ENCODE peak calls at places on chromosomes 6 and 20, in five cellular contexts. V is neural progenitor cell, K is endothelial cell of umbilical vein, A is Karpas-422, W is astrocyte. R is an unnamed sample.

GRCh38 chr20:53578492-53579222 is 15.0 kb downstream of the ZNF217 start:
- DNase-seq in W (peak; percentile 69), A (peak; percentile 92), V (peak; percentile 90), K (peak; percentile 90), R (peak; percentile 75)

GRCh38 chr6:70889270-70889669 is 67.6 kb downstream of the B3GAT2 start:
- DNase-seq in K (no peak), V (no peak), A (no peak), W (no peak), R (no peak)

GRCh38 chr20:54524849-54525248 is 49.5 kb downstream of the DOK5 start:
- DNase-seq in V (no peak), A (no peak), W (no peak), K (no peak), R (no peak)

GRCh38 chr6:434051-434705 is 42.6 kb downstream of the IRF4 start:
- DNase-seq in K (no peak), W (no peak), V (no peak), A (no peak), R (no peak)

GRCh38 chr6:30101939-30102700 is 10.8 kb downstream of the TRIM31 start:
- DNase-seq in A (peak; percentile 82), V (peak; percentile 79), K (peak; percentile 78), W (peak; percentile 56), R (peak; percentile 81)

GRCh38 chr6:136728976-136729515 is 63.2 kb downstream of the MAP3K5 start:
- DNase-seq in K (no peak), A (no peak), W (no peak), V (no peak), R (no peak)

GRCh38 chr6:28589234-28589951 is 63.7 kb downstream of the GPX5 start:
- DNase-seq in V (peak; percentile 87), K (peak; percentile 81), W (peak; percentile 91), A (peak; percentile 85), R (peak; percentile 97)

GRCh38 chr6:72968704-72969103 is 256.6 kb downstream of the KHDC1L start:
- DNase-seq in W (peak; percentile 69), V (no peak), K (peak; percentile 69), A (no peak), R (peak; percentile 93)

GRCh38 chr20:11581271-11581670 is 336.4 kb upstream of the BTBD3 start:
- DNase-seq in A (no peak), K (no peak), W (no peak), V (peak; percentile 8), R (no peak)

GRCh38 chr6:166750125-166750793 is 123.2 kb upstream of the RPS6KA2 start:
- DNase-seq in K (no peak), W (no peak), A (peak; percentile 69), V (peak; percentile 34), R (no peak)

GRCh38 chr6:131083687-131084086 is 20.6 kb upstream of the EPB41L2 start:
- DNase-seq in W (peak; percentile 53), V (no peak), A (no peak), K (no peak), R (no peak)

GRCh38 chr6:44166591-44167184 is 8.1 kb downstream of the CAPN11 start:
- DNase-seq in W (no peak), K (no peak), A (no peak), V (peak; percentile 31), R (no peak)

GRCh38 chr6:5728726-5729434 is 277.8 kb downstream of the NRN1 start:
- DNase-seq in W (peak; percentile 66), K (peak; percentile 31), V (no peak), A (peak; percentile 48), R (peak; percentile 79)

GRCh38 chr20:23178806-23179205 is 92.7 kb upstream of the CD93 start:
- DNase-seq in K (peak; percentile 96), A (peak; percentile 70), V (no peak), W (no peak), R (no peak)

GRCh38 chr20:19794941-19795340 is 36.9 kb downstream of the RIN2 start:
- DNase-seq in W (no peak), K (peak; percentile 65), V (no peak), A (no peak), R (no peak)

GRCh38 chr6:140043357-140043756 is 668.9 kb upstream of the CITED2 start:
- DNase-seq in V (no peak), K (peak; percentile 6), A (no peak), W (peak; percentile 98), R (peak; percentile 95)

GRCh38 chr6:95352064-95352463 is 225.3 kb upstream of the MANEA start:
- DNase-seq in A (peak; percentile 76), V (no peak), W (no peak), K (no peak), R (no peak)

GRCh38 chr6:3603443-3604130 is 146.7 kb upstream of the SLC22A23 start:
- DNase-seq in A (no peak), W (no peak), V (no peak), K (peak; percentile 23), R (no peak)

GRCh38 chr20:868279-868678 is 34.8 kb downstream of the FAM110A start:
- DNase-seq in W (no peak), K (no peak), A (no peak), V (no peak), R (no peak)

GRCh38 chr6:143872211-143872610 is 7.9 kb downstream of the ZC2HC1B start:
- DNase-seq in K (no peak), V (no peak), A (no peak), W (no peak), R (no peak)

GRCh38 chr6:25242567-25242966 is 36.6 kb upstream of the CARMIL1 start:
- DNase-seq in K (no peak), V (no peak), A (no peak), W (no peak), R (no peak)

GRCh38 chr6:32940656-32941411 is at the start of gene HLA-DMB:
- DNase-seq in A (peak; percentile 94), K (peak; percentile 88), W (peak; percentile 53), V (peak; percentile 87), R (peak; percentile 65)

GRCh38 chr6:140921366-140922226 is 1211.1 kb upstream of the GJE1 start:
- DNase-seq in K (peak; percentile 89), V (peak; percentile 58), A (peak; percentile 72), W (peak; percentile 84), R (peak; percentile 89)

GRCh38 chr6:16712931-16713484 is 48.3 kb downstream of the ATXN1 start:
- DNase-seq in W (peak; percentile 94), V (no peak), A (peak; percentile 46), K (peak; percentile 94), R (peak; percentile 92)

GRCh38 chr6:122669418-122669817 is 59.2 kb downstream of the PKIB start:
- DNase-seq in A (no peak), V (no peak), W (no peak), K (no peak), R (no peak)

GRCh38 chr6:136640132-136640915 is 90.1 kb upstream of the MAP7 start:
- DNase-seq in V (no peak), W (peak; percentile 57), K (no peak), A (no peak), R (peak; percentile 20)

GRCh38 chr6:132919476-132919875 is 105.1 kb downstream of the RPS12 start:
- DNase-seq in A (no peak), K (peak; percentile 72), W (peak; percentile 95), V (no peak), R (no peak)

GRCh38 chr20:49267327-49267726 is 10.5 kb downstream of the ZNFX1 start:
- DNase-seq in W (no peak), A (peak; percentile 50), K (no peak), V (no peak), R (no peak)
- H3K9ac ChIP-seq in W (no peak overlapping the region), A (no peak overlapping the region), K (no peak overlapping the region), V (no peak overlapping the region), R (no peak overlapping the region)

GRCh38 chr6:82248233-82248735 is 740 bp upstream of the IBTK start:
- DNase-seq in V (peak; percentile 61), K (no peak), W (peak; percentile 77), A (no peak), R (peak; percentile 40)

GRCh38 chr6:82247634-82248232 is at the start of gene IBTK:
- DNase-seq in K (peak; percentile 93), W (peak; percentile 83), V (peak; percentile 89), A (peak; percentile 95), R (peak; percentile 88)

GRCh38 chr6:82246802-82247633 is 526 bp downstream of the IBTK start:
- DNase-seq in K (peak; percentile 73), A (peak; percentile 73), V (peak; percentile 88), W (peak; percentile 36), R (peak; percentile 38)

GRCh38 chr6:82245376-82245775 is 2.2 kb downstream of the IBTK start:
- DNase-seq in K (no peak), W (no peak), A (no peak), V (no peak), R (no peak)

GRCh38 chr6:82246370-82246769 is 1.2 kb downstream of the IBTK start:
- DNase-seq in V (no peak), A (no peak), W (no peak), K (no peak), R (no peak)
- H3K9ac ChIP-seq in V (no peak overlapping the region), A (peak overlapping the region; percentile 98), W (peak overlapping the region; percentile 94), K (peak overlapping the region; percentile 64), R (peak overlapping the region; percentile 86)

DNA sequence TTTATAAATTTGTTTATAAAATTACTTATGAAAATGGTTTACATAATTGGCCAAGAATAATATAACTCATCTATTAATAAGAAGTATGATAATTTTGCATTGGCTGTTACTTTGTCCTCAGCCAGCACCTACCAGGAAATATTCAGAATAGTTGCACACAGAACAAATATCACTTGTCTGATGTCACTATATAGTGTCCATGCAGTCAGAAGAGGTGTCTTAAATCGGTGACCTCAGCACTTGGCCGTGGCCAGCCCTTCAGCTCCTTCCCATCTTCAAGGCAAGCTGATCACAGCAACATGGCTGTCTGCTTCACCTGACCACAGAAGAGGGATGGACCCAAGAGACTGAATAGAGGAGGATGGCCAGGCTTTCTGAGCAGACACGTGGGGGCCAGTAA is 22.3 kb downstream of the PDE10A start:
- DNase-seq in K (no peak), A (no peak), V (no peak), W (no peak), R (no peak)
- H3K9ac ChIP-seq in K (no peak overlapping the region), A (no peak overlapping the region), V (no peak overlapping the region), W (no peak overlapping the region), R (no peak overlapping the region)

DNA sequence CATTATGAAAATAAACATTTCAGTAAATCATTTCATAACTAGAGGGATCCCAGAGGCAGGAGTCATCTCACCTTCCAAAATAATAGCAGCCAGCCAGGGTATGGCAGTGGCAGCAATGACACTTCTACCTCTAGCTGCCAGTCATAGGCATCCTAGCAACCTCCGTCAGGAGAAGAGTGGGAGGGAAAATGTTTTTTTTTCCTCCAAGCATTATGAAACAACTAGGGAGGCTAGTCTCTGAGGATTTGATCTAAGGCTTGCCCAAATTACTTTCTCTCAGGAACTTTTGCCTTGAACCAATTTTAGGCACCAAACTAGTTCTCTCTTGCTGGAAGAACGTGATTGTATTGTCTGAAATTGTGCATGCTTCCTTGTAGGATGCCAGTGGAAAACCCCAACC is 208.7 kb upstream of the PREP start:
- DNase-seq in K (no peak), A (no peak), V (no peak), W (no peak), R (peak; percentile 30)
- H3K9ac ChIP-seq in K (no peak overlapping the region), A (no peak overlapping the region), V (no peak overlapping the region), W (no peak overlapping the region), R (no peak overlapping the region)

DNA sequence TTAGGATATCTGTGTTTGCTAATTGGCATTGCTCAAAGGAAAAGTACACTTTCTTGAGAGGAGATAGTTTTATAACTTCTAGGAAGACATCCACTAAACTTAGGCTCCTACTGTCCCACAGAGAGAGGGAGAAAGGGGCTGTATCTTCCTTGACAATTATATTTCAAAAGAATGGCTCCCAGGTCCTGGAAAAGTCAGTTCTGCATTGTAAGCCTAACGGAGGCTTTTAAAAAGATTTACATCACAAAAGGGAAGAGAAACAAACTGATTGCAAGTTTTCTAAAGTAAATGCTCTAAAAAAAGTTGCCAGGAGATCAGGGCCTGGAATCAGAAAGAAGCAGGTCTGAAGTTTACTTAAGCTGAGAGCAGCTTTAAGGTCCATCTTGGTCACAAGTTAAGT is 839.5 kb downstream of the FRK start:
- DNase-seq in W (no peak), A (no peak), K (no peak), V (peak; percentile 26), R (no peak)
- H3K9ac ChIP-seq in W (no peak overlapping the region), A (no peak overlapping the region), K (no peak overlapping the region), V (no peak overlapping the region), R (no peak overlapping the region)